ENCODE peak calls at places on chromosomes 2 and 18, in four cellular contexts. G, X, H and E are unnamed samples. For H3K4me1 and H4K20me1, the result is how much of the 10 kb centered on the place peaks cover.

GRCh38 chr2:220590476-220590875 is 963.0 kb downstream of the SLC4A3 start:
- DNase-seq in X (no peak), G (no peak), H (no peak), E (no peak)

GRCh38 chr2:27501042-27501441 is 4.4 kb downstream of the GCKR start:
- DNase-seq in G (no peak), X (no peak), H (no peak), E (no peak)

GRCh38 chr2:28274911-28275685 is 117.6 kb upstream of the FOSL2 start:
- DNase-seq in H (peak), G (peak), X (peak), E (no peak)

GRCh38 chr2:45780541-45781463 is 129.3 kb downstream of the PRKCE start:
- DNase-seq in H (no peak), G (peak), X (no peak), E (no peak)

GRCh38 chr18:40159141-40160017 is 1795.7 kb upstream of the PIK3C3 start:
- DNase-seq in X (peak), H (peak), G (peak), E (peak)

GRCh38 chr2:240462073-240462703 is 26.7 kb downstream of the GPC1 start:
- DNase-seq in H (no peak), X (no peak), G (no peak), E (no peak)

GRCh38 chr2:8617048-8617447 is 64.8 kb upstream of the ID2 start:
- DNase-seq in G (no peak), X (no peak), H (no peak), E (no peak)

GRCh38 chr2:235106874-235107639 is 155.2 kb downstream of the SH3BP4 start:
- DNase-seq in H (peak), X (peak), G (peak), E (peak)

GRCh38 chr18:78169487-78169886 is 810.1 kb upstream of the SALL3 start:
- DNase-seq in G (no peak), H (no peak), X (no peak), E (peak)

GRCh38 chr2:154638768-154639167 is 59.7 kb upstream of the KCNJ3 start:
- DNase-seq in G (no peak), H (no peak), X (no peak), E (no peak)

GRCh38 chr2:73700661-73701447 is 36.3 kb downstream of the TPRKB start:
- DNase-seq in G (no peak), X (peak), H (no peak), E (no peak)

GRCh38 chr2:20326163-20326780 is 24.4 kb downstream of the PUM2 start:
- DNase-seq in H (peak), X (peak), G (peak), E (peak)

DNA sequence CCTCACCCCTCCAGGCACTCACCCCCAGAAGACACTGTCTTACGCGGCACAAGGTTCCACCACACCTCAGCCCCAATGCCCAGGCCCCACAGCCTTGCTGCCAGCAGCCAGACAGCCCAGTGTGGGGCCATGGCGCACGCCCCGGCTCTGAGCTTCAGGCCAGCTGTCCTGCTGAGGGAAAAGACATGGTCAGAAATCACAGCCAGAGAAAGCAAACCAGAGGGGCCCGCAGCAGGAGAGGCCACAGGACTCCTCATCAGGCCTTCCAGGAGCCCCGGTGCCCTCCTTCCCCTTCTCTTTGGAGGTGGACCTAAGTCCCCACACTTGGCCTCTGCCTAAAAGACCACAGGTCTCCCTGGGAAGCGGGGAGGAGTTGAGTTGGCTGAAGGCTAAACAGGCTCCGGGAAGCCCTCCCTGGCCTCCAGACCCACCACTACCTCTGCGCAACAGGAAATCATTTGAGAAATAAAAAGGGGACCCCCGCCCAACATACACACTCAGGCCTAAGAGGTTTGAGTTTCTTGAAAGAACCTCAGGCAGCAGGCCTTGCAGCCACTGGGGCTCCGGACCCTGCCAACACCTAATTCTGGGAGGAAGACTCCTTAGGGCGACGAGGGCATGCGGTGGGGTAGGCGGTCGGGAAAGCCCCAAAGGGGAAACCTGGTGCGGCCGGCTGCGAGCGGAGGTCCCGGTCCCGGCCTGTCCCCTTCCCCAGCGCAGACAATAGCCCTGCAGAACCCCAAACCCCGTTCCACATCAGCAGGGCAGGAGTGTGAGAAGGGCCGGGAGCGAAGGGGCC is 1.9 kb downstream of the SEMA4C start:
- DNase-seq in H (no peak), X (no peak), G (peak), E (no peak)
- H3K4me1 ChIP-seq in H (under half), X (half or more), G (under half), E (under half)

DNA sequence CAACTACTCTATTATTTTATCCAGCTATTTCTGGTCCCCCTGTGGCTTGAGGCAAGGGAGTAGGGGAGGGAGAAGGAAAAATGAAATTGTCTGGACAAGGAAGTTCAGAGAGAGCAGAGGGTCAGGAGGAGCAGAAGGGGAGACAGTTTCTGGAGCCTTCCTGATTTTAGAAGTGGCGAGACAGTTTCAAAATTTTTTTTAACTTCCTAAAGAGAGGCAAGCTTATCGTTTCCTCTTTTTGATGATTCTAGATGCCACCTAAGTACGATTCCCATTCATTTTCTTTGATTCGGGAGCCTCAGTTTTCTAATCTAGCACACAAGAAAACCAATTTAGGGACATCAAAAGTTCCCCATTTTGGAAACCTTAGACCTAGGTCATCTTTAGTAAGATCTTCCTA is 96.9 kb upstream of the B3GNT2 start:
- DNase-seq in H (no peak), G (no peak), X (no peak), E (no peak)
- H3K4me2 ChIP-seq in H (no peak), G (no peak), X (no peak), E (no peak)

GRCh38 chr18:74509856-74510769 is 13.9 kb downstream of the CNDP2 start:
- DNase-seq in G (no peak), X (no peak), H (no peak), E (no peak)

GRCh38 chr18:74512321-74513053 is 16.3 kb downstream of the CNDP2 start:
- DNase-seq in G (no peak), H (no peak), X (no peak), E (no peak)

GRCh38 chr18:74513149-74513882 is 17.2 kb downstream of the CNDP2 start:
- DNase-seq in H (no peak), X (no peak), G (no peak), E (no peak)

GRCh38 chr18:74510770-74511095 is 14.6 kb downstream of the CNDP2 start:
- DNase-seq in H (no peak), X (no peak), G (no peak), E (no peak)

DNA sequence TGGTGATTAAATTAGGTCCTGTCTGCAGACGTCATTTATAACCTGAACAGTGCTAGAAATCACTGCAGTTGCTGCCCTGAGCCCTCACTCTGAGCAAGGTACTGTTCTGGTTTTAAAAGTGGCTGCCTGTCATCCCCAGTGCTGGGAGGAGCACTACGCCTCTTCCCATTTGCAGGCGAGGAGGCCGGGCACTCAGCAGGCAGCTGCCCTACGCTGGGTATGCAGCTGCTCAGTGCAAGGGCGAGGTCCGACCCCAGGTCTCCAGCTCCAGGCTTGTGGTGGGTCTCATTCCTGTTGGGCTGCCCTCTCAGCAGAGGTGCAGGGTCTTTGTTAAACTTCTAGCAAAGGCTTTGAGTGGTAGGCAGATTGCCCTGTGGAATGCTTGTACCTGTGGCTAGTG is 15.7 kb downstream of the CNDP2 start:
- DNase-seq in H (no peak), G (no peak), X (no peak), E (no peak)
- H4K20me1 ChIP-seq in H (under half), G (under half), X (under half), E (under half)

GRCh38 chr2:189576361-189576760 is 4.2 kb downstream of the SLC40A1 start:
- DNase-seq in G (no peak), X (no peak), H (no peak), E (no peak)

GRCh38 chr2:189578272-189578671 is 2.3 kb downstream of the SLC40A1 start:
- DNase-seq in H (no peak), X (no peak), G (no peak), E (no peak)

GRCh38 chr2:189570565-189570964 is 10.0 kb downstream of the SLC40A1 start:
- DNase-seq in X (no peak), H (peak), G (peak), E (no peak)

GRCh38 chr2:189577108-189577507 is 3.5 kb downstream of the SLC40A1 start:
- DNase-seq in X (no peak), H (no peak), G (no peak), E (no peak)

DNA sequence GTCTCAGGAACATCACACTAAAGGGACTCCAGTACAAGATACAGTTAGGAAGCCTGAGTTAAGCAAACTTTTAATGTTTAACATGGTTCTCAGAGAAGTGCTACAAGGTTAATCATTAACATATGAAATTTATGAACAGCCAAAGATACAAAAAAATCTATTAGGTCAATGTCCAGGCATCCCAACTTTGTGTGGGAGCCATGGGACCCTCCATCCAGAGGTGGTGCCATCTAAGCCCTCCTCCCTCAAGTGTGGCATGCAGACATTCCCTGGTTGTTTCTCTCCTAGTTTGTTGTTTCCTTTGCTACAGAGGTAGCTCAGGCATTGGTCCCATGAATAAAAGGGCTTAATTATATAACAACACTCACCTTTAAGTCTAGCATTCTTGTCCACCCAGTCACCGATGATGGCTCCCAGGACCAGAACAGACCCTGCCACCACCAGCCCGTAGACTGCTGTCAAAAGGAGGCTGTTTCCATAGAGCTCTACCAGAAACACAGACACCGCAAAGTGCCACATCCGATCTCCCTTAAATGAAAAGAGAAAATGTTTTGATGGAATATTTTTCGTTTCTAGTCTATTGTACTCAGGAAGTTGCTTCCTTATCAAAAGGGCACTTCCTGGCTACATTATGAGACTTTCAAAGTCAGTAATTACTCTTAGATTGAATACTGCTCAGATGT is 5.7 kb downstream of the SLC40A1 start:
- DNase-seq in G (no peak), X (no peak), H (no peak), E (no peak)
- H3K4me1 ChIP-seq in G (under half), X (under half), H (under half), E (under half)

GRCh38 chr18:3367491-3368091 is 82.4 kb upstream of the TGIF1 start:
- DNase-seq in G (peak), H (peak), X (no peak), E (no peak)
- H3K4me2 ChIP-seq in G (peak), H (peak), X (no peak), E (no peak)

DNA sequence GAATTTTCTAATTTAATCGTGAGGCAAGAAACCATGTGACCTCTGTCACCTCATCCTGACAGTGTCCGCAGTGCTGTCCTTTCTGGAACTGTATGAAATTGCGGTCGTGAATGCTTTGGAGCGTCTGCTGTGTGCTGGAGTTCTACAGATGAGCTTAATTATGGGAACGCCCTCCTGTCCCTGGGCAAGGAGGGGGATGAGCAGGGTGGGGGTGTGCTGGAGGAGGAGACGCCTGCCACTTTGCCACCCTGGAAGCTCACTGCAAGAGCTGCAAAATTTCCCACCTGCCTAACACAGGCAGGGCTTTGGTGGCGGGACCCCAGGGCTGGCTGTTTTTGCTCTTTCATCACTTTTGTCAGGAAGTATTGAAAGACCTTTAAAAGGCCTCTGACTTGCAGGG is 6.5 kb downstream of the LPIN1 start:
- DNase-seq in H (no peak), X (no peak), G (no peak), E (peak)
- H4K20me1 ChIP-seq in H (under half), X (under half), G (under half), E (under half)

GRCh38 chr2:54466880-54467279 is 10.8 kb downstream of the SPTBN1 start:
- DNase-seq in X (no peak), H (no peak), G (peak), E (no peak)

GRCh38 chr2:54470241-54470938 is 14.3 kb downstream of the SPTBN1 start:
- DNase-seq in H (peak), G (peak), X (no peak), E (no peak)

GRCh38 chr2:54468643-54469042 is 12.5 kb downstream of the SPTBN1 start:
- DNase-seq in H (peak), G (peak), X (no peak), E (no peak)

GRCh38 chr2:54471221-54471711 is 15.1 kb downstream of the SPTBN1 start:
- DNase-seq in H (peak), G (peak), X (no peak), E (no peak)

GRCh38 chr2:54469484-54470053 is 13.4 kb downstream of the SPTBN1 start:
- DNase-seq in H (no peak), X (no peak), G (no peak), E (peak)
- H3K4me1 ChIP-seq in H (under half), X (under half), G (under half), E (under half)

DNA sequence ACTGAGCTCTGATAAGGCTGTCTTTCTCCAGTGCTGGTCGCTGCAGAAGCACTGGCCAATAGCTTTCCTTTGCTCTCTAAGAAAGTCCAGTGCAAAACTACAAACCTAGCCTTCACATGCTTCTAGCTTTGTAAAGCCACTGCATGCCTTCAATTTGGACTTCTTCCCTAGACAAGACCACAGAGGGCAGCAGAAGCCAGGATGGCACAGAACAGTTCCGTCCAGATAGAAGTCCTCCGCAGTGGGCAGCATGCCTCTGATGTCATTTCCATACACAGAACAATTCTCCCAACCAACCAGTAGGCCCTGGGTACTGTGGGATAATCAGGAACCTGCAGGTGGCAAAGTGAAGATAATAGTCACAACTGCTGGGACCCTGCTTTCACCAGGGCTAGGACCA is 3.3 kb downstream of the ST6GAL2 start:
- DNase-seq in G (no peak), X (no peak), H (no peak), E (no peak)
- H3K4me2 ChIP-seq in G (no peak), X (no peak), H (no peak), E (no peak)

GRCh38 chr2:150483532-150483931 is 3.9 kb downstream of the RND3 start:
- DNase-seq in G (no peak), H (no peak), X (no peak), E (no peak)
- H4K20me1 ChIP-seq in G (under half), H (half or more), X (under half), E (under half)

DNA sequence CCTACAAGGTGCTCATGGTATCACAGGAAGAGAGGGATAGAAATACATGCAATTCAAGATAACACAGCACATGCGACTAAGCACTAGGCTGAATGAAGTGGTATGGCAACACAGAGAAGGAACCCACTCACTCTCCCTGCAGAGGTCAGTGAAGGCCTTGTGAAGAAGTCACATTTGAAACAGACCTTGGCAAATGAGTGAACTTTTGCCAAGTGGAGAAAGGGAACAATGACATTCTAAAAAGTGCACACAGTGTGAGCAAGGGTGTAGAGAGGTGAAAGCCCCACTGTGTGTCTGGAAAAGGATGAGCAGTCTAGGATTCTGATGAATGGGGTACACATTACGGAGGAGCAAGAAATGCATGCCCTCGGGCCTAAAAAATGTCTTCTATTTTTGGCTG is 23.3 kb downstream of the KLF7 start:
- DNase-seq in X (no peak), H (no peak), G (peak), E (peak)
- H3K4me1 ChIP-seq in X (under half), H (under half), G (half or more), E (under half)